ENCODE peak calls at places on chromosomes 11 and 22, in five cellular contexts. One of them, this sample, is unnamed.

GRCh38 chr11:58004664-58005063 is 19.0 kb upstream of the OR9Q1 start:
- DNase-seq in brain microvascular endothelial cell: no peak
- DNase-seq in fibroblast of the aortic adventitia: no peak
- DNase-seq in NCI-H2081: no peak
- DNase-seq in OCI-LY7: no peak
- DNase-seq in this sample: no peak

GRCh38 chr11:59206635-59207034 is 6.1 kb downstream of the MPEG1 start:
- DNase-seq in brain microvascular endothelial cell: peak
- DNase-seq in fibroblast of the aortic adventitia: peak
- DNase-seq in NCI-H2081: no peak
- DNase-seq in OCI-LY7: peak
- DNase-seq in this sample: peak

GRCh38 chr22:40204331-40205116 is 26.8 kb downstream of the TNRC6B start:
- DNase-seq in fibroblast of the aortic adventitia: peak
- DNase-seq in brain microvascular endothelial cell: peak
- DNase-seq in NCI-H2081: no peak
- DNase-seq in OCI-LY7: no peak
- DNase-seq in this sample: no peak

GRCh38 chr11:71269603-71270511 is 17.5 kb upstream of the SHANK2 start:
- DNase-seq in NCI-H2081: no peak
- DNase-seq in fibroblast of the aortic adventitia: no peak
- DNase-seq in brain microvascular endothelial cell: no peak
- DNase-seq in OCI-LY7: no peak
- DNase-seq in this sample: no peak

GRCh38 chr22:40512426-40513136 is 123.9 kb downstream of the MRTFA start:
- DNase-seq in NCI-H2081: no peak
- DNase-seq in fibroblast of the aortic adventitia: peak
- DNase-seq in OCI-LY7: no peak
- DNase-seq in brain microvascular endothelial cell: peak
- DNase-seq in this sample: no peak

GRCh38 chr22:44449683-44450425 is 48.2 kb downstream of the RTL6 start:
- DNase-seq in brain microvascular endothelial cell: no peak
- DNase-seq in fibroblast of the aortic adventitia: no peak
- DNase-seq in OCI-LY7: no peak
- DNase-seq in NCI-H2081: no peak
- DNase-seq in this sample: no peak

GRCh38 chr11:126662055-126662790 is 306.7 kb downstream of the ST3GAL4 start:
- DNase-seq in brain microvascular endothelial cell: no peak
- DNase-seq in fibroblast of the aortic adventitia: no peak
- DNase-seq in NCI-H2081: no peak
- DNase-seq in OCI-LY7: no peak
- DNase-seq in this sample: peak

GRCh38 chr22:32911526-32911925 is 110.0 kb downstream of the TIMP3 start:
- DNase-seq in brain microvascular endothelial cell: no peak
- DNase-seq in OCI-LY7: no peak
- DNase-seq in NCI-H2081: no peak
- DNase-seq in fibroblast of the aortic adventitia: no peak
- DNase-seq in this sample: no peak

GRCh38 chr22:50150161-50151129 is 20.1 kb upstream of the PANX2 start:
- DNase-seq in NCI-H2081: no peak
- DNase-seq in brain microvascular endothelial cell: no peak
- DNase-seq in OCI-LY7: no peak
- DNase-seq in fibroblast of the aortic adventitia: no peak
- DNase-seq in this sample: peak

GRCh38 chr11:48012051-48012391 is 31.7 kb downstream of the PTPRJ start:
- DNase-seq in brain microvascular endothelial cell: no peak
- DNase-seq in OCI-LY7: no peak
- DNase-seq in fibroblast of the aortic adventitia: no peak
- DNase-seq in NCI-H2081: no peak
- DNase-seq in this sample: no peak

GRCh38 chr22:41641854-41642253 is 20.8 kb downstream of the XRCC6 start:
- DNase-seq in fibroblast of the aortic adventitia: no peak
- DNase-seq in NCI-H2081: no peak
- DNase-seq in OCI-LY7: no peak
- DNase-seq in brain microvascular endothelial cell: no peak
- DNase-seq in this sample: no peak

GRCh38 chr22:19970479-19971275 is 29.1 kb upstream of the TXNRD2 start:
- DNase-seq in OCI-LY7: peak
- DNase-seq in NCI-H2081: peak
- DNase-seq in brain microvascular endothelial cell: peak
- DNase-seq in fibroblast of the aortic adventitia: peak
- DNase-seq in this sample: peak

GRCh38 chr22:17774206-17774927 is at the start of gene BID:
- DNase-seq in brain microvascular endothelial cell: no peak
- DNase-seq in NCI-H2081: peak
- DNase-seq in fibroblast of the aortic adventitia: no peak
- DNase-seq in OCI-LY7: peak
- DNase-seq in this sample: peak

This sample was measured in NCI-H524.